ENCODE peak calls at places on chromosomes 7 and 10, in six cellular contexts. One of them, this sample, is unnamed.

GRCh38 chr10:124936813-124937212 is 5.1 kb upstream of the ZRANB1 start:
- DNase-seq in lower leg skin: no peak
- DNase-seq in body of pancreas: no peak
- DNase-seq in kidney: no peak
- DNase-seq in choroid plexus epithelial cell: no peak
- DNase-seq in astrocyte of the spinal cord: no peak
- DNase-seq in this sample: no peak

GRCh38 chr10:24086737-24087136 is 122.2 kb upstream of the KIAA1217 start:
- DNase-seq in lower leg skin: no peak
- DNase-seq in body of pancreas: no peak
- DNase-seq in kidney: no peak
- DNase-seq in choroid plexus epithelial cell: no peak
- DNase-seq in astrocyte of the spinal cord: no peak
- DNase-seq in this sample: no peak

GRCh38 chr10:81570878-81571794 is 303.9 kb upstream of the NRG3 start:
- DNase-seq in lower leg skin: no peak
- DNase-seq in body of pancreas: no peak
- DNase-seq in kidney: peak
- DNase-seq in choroid plexus epithelial cell: no peak
- DNase-seq in astrocyte of the spinal cord: no peak
- DNase-seq in this sample: peak

GRCh38 chr7:134920026-134920758 is 66.1 kb upstream of the AGBL3 start:
- DNase-seq in lower leg skin: no peak
- DNase-seq in body of pancreas: no peak
- DNase-seq in kidney: no peak
- DNase-seq in choroid plexus epithelial cell: peak
- DNase-seq in astrocyte of the spinal cord: peak
- DNase-seq in this sample: no peak

GRCh38 chr7:111933614-111934013 is 272.6 kb downstream of the DOCK4 start:
- DNase-seq in lower leg skin: no peak
- DNase-seq in body of pancreas: no peak
- DNase-seq in kidney: no peak
- DNase-seq in choroid plexus epithelial cell: no peak
- DNase-seq in astrocyte of the spinal cord: peak
- DNase-seq in this sample: no peak

GRCh38 chr7:157089100-157089510 is 49.6 kb upstream of the UBE3C start:
- DNase-seq in lower leg skin: no peak
- DNase-seq in body of pancreas: no peak
- DNase-seq in kidney: no peak
- DNase-seq in choroid plexus epithelial cell: no peak
- DNase-seq in astrocyte of the spinal cord: no peak
- DNase-seq in this sample: no peak

GRCh38 chr7:117854186-117854585 is 19.1 kb downstream of the CTTNBP2 start:
- DNase-seq in lower leg skin: no peak
- DNase-seq in body of pancreas: no peak
- DNase-seq in kidney: no peak
- DNase-seq in choroid plexus epithelial cell: no peak
- DNase-seq in astrocyte of the spinal cord: no peak
- DNase-seq in this sample: no peak

GRCh38 chr10:128035557-128035973 is 90.7 kb downstream of the MKI67 start:
- DNase-seq in lower leg skin: peak
- DNase-seq in body of pancreas: peak
- DNase-seq in kidney: no peak
- DNase-seq in choroid plexus epithelial cell: peak
- DNase-seq in astrocyte of the spinal cord: no peak
- DNase-seq in this sample: peak

GRCh38 chr7:88153378-88153777 is 66.5 kb downstream of the SRI start:
- DNase-seq in lower leg skin: no peak
- DNase-seq in body of pancreas: no peak
- DNase-seq in kidney: no peak
- DNase-seq in choroid plexus epithelial cell: no peak
- DNase-seq in astrocyte of the spinal cord: no peak
- DNase-seq in this sample: no peak

GRCh38 chr7:32164341-32164996 is 94.3 kb upstream of the PDE1C start:
- DNase-seq in lower leg skin: no peak
- DNase-seq in body of pancreas: peak
- DNase-seq in kidney: no peak
- DNase-seq in choroid plexus epithelial cell: peak
- DNase-seq in astrocyte of the spinal cord: peak
- DNase-seq in this sample: no peak

GRCh38 chr7:111535142-111535541 is 27.1 kb downstream of the IMMP2L start:
- DNase-seq in lower leg skin: no peak
- DNase-seq in body of pancreas: no peak
- DNase-seq in kidney: no peak
- DNase-seq in choroid plexus epithelial cell: no peak
- DNase-seq in astrocyte of the spinal cord: no peak
- DNase-seq in this sample: no peak

GRCh38 chr10:79443338-79444242 is 1.8 kb downstream of the ZCCHC24 start:
- DNase-seq in lower leg skin: no peak
- DNase-seq in body of pancreas: no peak
- DNase-seq in kidney: no peak
- DNase-seq in choroid plexus epithelial cell: peak
- DNase-seq in astrocyte of the spinal cord: no peak
- DNase-seq in this sample: no peak

GRCh38 chr10:1007583-1007982 is 18.1 kb downstream of the IDI2 start:
- DNase-seq in lower leg skin: no peak
- DNase-seq in body of pancreas: no peak
- DNase-seq in kidney: no peak
- DNase-seq in choroid plexus epithelial cell: no peak
- DNase-seq in astrocyte of the spinal cord: no peak
- DNase-seq in this sample: peak

GRCh38 chr10:33066558-33067236 is 108.7 kb upstream of the ITGB1 start:
- DNase-seq in lower leg skin: no peak
- DNase-seq in body of pancreas: peak
- DNase-seq in kidney: no peak
- DNase-seq in choroid plexus epithelial cell: peak
- DNase-seq in astrocyte of the spinal cord: no peak
- DNase-seq in this sample: no peak

GRCh38 chr7:123355576-123356195 is 155.9 kb upstream of the SLC13A1 start:
- DNase-seq in lower leg skin: no peak
- DNase-seq in body of pancreas: no peak
- DNase-seq in kidney: no peak
- DNase-seq in choroid plexus epithelial cell: peak
- DNase-seq in astrocyte of the spinal cord: peak
- DNase-seq in this sample: no peak

GRCh38 chr10:63627376-63627775 is 106.2 kb downstream of the REEP3 start:
- DNase-seq in lower leg skin: no peak
- DNase-seq in body of pancreas: no peak
- DNase-seq in kidney: no peak
- DNase-seq in choroid plexus epithelial cell: no peak
- DNase-seq in astrocyte of the spinal cord: no peak
- DNase-seq in this sample: no peak

GRCh38 chr7:108004220-108005142 is 1.5 kb upstream of the LAMB1 start:
- DNase-seq in lower leg skin: no peak
- DNase-seq in body of pancreas: peak
- DNase-seq in kidney: peak
- DNase-seq in choroid plexus epithelial cell: peak
- DNase-seq in astrocyte of the spinal cord: peak
- DNase-seq in this sample: peak

GRCh38 chr7:150514748-150515222 is at the start of gene GIMAP7:
- DNase-seq in lower leg skin: no peak
- DNase-seq in body of pancreas: peak
- DNase-seq in kidney: no peak
- DNase-seq in choroid plexus epithelial cell: no peak
- DNase-seq in astrocyte of the spinal cord: no peak
- DNase-seq in this sample: peak

GRCh38 chr10:71748671-71749191 is 24.6 kb downstream of the VSIR start:
- DNase-seq in lower leg skin: peak
- DNase-seq in body of pancreas: peak
- DNase-seq in kidney: peak
- DNase-seq in choroid plexus epithelial cell: no peak
- DNase-seq in astrocyte of the spinal cord: no peak
- DNase-seq in this sample: peak

GRCh38 chr10:80205478-80206276 is at the start of gene ANXA11:
- DNase-seq in lower leg skin: peak
- DNase-seq in body of pancreas: peak
- DNase-seq in kidney: peak
- DNase-seq in choroid plexus epithelial cell: peak
- DNase-seq in astrocyte of the spinal cord: peak
- DNase-seq in this sample: peak

GRCh38 chr7:79377097-79377496 is 76.4 kb downstream of the MAGI2 start:
- DNase-seq in lower leg skin: no peak
- DNase-seq in body of pancreas: no peak
- DNase-seq in kidney: no peak
- DNase-seq in choroid plexus epithelial cell: peak
- DNase-seq in astrocyte of the spinal cord: peak
- DNase-seq in this sample: no peak

GRCh38 chr7:135240446-135240845 is 6.8 kb downstream of the STRA8 start:
- DNase-seq in lower leg skin: no peak
- DNase-seq in body of pancreas: no peak
- DNase-seq in kidney: no peak
- DNase-seq in choroid plexus epithelial cell: no peak
- DNase-seq in astrocyte of the spinal cord: no peak
- DNase-seq in this sample: no peak

GRCh38 chr7:155807805-155808550 is 4.3 kb downstream of the SHH start:
- DNase-seq in lower leg skin: no peak
- DNase-seq in body of pancreas: no peak
- DNase-seq in kidney: peak
- DNase-seq in choroid plexus epithelial cell: no peak
- DNase-seq in astrocyte of the spinal cord: no peak
- DNase-seq in this sample: peak

GRCh38 chr10:124742418-124743187 is 1.6 kb downstream of the FAM53B start:
- DNase-seq in lower leg skin: no peak
- DNase-seq in body of pancreas: no peak
- DNase-seq in kidney: no peak
- DNase-seq in choroid plexus epithelial cell: peak
- DNase-seq in astrocyte of the spinal cord: no peak
- DNase-seq in this sample: peak

GRCh38 chr10:102678842-102679289 is 34.6 kb downstream of the TRIM8 start:
- DNase-seq in lower leg skin: no peak
- DNase-seq in body of pancreas: peak
- DNase-seq in kidney: peak
- DNase-seq in choroid plexus epithelial cell: peak
- DNase-seq in astrocyte of the spinal cord: peak
- DNase-seq in this sample: peak

GRCh38 chr7:138814806-138815332 is 16.9 kb upstream of the ATP6V0A4 start:
- DNase-seq in lower leg skin: no peak
- DNase-seq in body of pancreas: no peak
- DNase-seq in kidney: no peak
- DNase-seq in choroid plexus epithelial cell: peak
- DNase-seq in astrocyte of the spinal cord: no peak
- DNase-seq in this sample: no peak

GRCh38 chr7:55140221-55140980 is 121.6 kb downstream of the EGFR start:
- DNase-seq in lower leg skin: no peak
- DNase-seq in body of pancreas: no peak
- DNase-seq in kidney: no peak
- DNase-seq in choroid plexus epithelial cell: peak
- DNase-seq in astrocyte of the spinal cord: peak
- DNase-seq in this sample: no peak

GRCh38 chr7:38368191-38368605 is 94.8 kb upstream of the TARP start:
- DNase-seq in lower leg skin: no peak
- DNase-seq in body of pancreas: peak
- DNase-seq in kidney: peak
- DNase-seq in choroid plexus epithelial cell: peak
- DNase-seq in astrocyte of the spinal cord: peak
- DNase-seq in this sample: peak

GRCh38 chr7:127253289-127254162 is 785 bp upstream of the GRM8 start:
- DNase-seq in lower leg skin: peak
- DNase-seq in body of pancreas: peak
- DNase-seq in kidney: peak
- DNase-seq in choroid plexus epithelial cell: peak
- DNase-seq in astrocyte of the spinal cord: peak
- DNase-seq in this sample: peak

GRCh38 chr10:100715445-100716385 is 29.7 kb upstream of the PAX2 start:
- DNase-seq in lower leg skin: no peak
- DNase-seq in body of pancreas: no peak
- DNase-seq in kidney: peak
- DNase-seq in choroid plexus epithelial cell: no peak
- DNase-seq in astrocyte of the spinal cord: no peak
- DNase-seq in this sample: no peak
- H3K4me3 ChIP-seq in lower leg skin: no peak
- H3K4me3 ChIP-seq in body of pancreas: no peak
- H3K4me3 ChIP-seq in kidney: no peak
- H3K4me3 ChIP-seq in choroid plexus epithelial cell: no peak
- H3K4me3 ChIP-seq in astrocyte of the spinal cord: no peak
- H3K4me3 ChIP-seq in this sample: no peak

GRCh38 chr10:75401569-75402485 is at the start of gene ZNF503:
- DNase-seq in lower leg skin: peak
- DNase-seq in body of pancreas: peak
- DNase-seq in kidney: peak
- DNase-seq in choroid plexus epithelial cell: peak
- DNase-seq in astrocyte of the spinal cord: peak
- DNase-seq in this sample: peak
- TF ChIP-seq CTCF in lower leg skin: no peak
- TF ChIP-seq CTCF in body of pancreas: peak
- TF ChIP-seq CTCF in kidney: peak
- TF ChIP-seq CTCF in choroid plexus epithelial cell: peak
- TF ChIP-seq CTCF in astrocyte of the spinal cord: peak
- TF ChIP-seq CTCF in this sample: no peak

GRCh38 chr7:81036041-81036440 is 117.2 kb upstream of the SEMA3C start:
- DNase-seq in lower leg skin: no peak
- DNase-seq in body of pancreas: no peak
- DNase-seq in kidney: no peak
- DNase-seq in choroid plexus epithelial cell: peak
- DNase-seq in astrocyte of the spinal cord: peak
- DNase-seq in this sample: no peak

GRCh38 chr7:81029523-81029922 is 110.7 kb upstream of the SEMA3C start:
- DNase-seq in lower leg skin: no peak
- DNase-seq in body of pancreas: no peak
- DNase-seq in kidney: no peak
- DNase-seq in choroid plexus epithelial cell: no peak
- DNase-seq in astrocyte of the spinal cord: no peak
- DNase-seq in this sample: no peak

GRCh38 chr7:81030472-81030871 is 111.6 kb upstream of the SEMA3C start:
- DNase-seq in lower leg skin: no peak
- DNase-seq in body of pancreas: no peak
- DNase-seq in kidney: no peak
- DNase-seq in choroid plexus epithelial cell: no peak
- DNase-seq in astrocyte of the spinal cord: no peak
- DNase-seq in this sample: no peak

GRCh38 chr7:81031996-81032395 is 113.1 kb upstream of the SEMA3C start:
- DNase-seq in lower leg skin: no peak
- DNase-seq in body of pancreas: no peak
- DNase-seq in kidney: no peak
- DNase-seq in choroid plexus epithelial cell: no peak
- DNase-seq in astrocyte of the spinal cord: no peak
- DNase-seq in this sample: no peak

DNA sequence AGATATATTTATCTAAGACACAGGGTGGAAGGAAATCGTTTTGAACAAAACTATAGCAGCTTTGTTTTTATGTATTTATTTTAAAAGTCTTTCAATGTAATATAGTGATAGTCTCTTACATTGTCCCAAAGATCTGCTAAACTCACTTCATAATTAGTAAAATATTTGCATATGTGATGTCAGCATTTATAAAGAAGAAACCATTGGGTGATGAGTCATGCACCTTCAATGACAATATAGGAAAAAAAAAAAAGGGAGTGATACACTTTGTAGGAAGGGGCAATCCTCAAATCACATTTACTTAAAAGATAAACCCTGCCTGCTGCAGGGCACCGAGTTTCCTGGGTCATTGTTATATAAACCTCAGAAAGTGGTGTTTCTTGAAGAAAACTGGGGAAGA is 112.4 kb upstream of the SEMA3C start:
- DNase-seq in lower leg skin: no peak
- DNase-seq in body of pancreas: no peak
- DNase-seq in kidney: no peak
- DNase-seq in choroid plexus epithelial cell: no peak
- DNase-seq in astrocyte of the spinal cord: no peak
- DNase-seq in this sample: no peak
- H3K4me3 ChIP-seq in lower leg skin: no peak
- H3K4me3 ChIP-seq in body of pancreas: no peak
- H3K4me3 ChIP-seq in kidney: no peak
- H3K4me3 ChIP-seq in choroid plexus epithelial cell: no peak
- H3K4me3 ChIP-seq in astrocyte of the spinal cord: no peak
- H3K4me3 ChIP-seq in this sample: no peak

GRCh38 chr10:116827214-116827671 is 22.1 kb upstream of the ENO4 start:
- DNase-seq in lower leg skin: no peak
- DNase-seq in body of pancreas: no peak
- DNase-seq in kidney: no peak
- DNase-seq in choroid plexus epithelial cell: no peak
- DNase-seq in astrocyte of the spinal cord: no peak
- DNase-seq in this sample: no peak
- TF ChIP-seq CTCF in lower leg skin: no peak
- TF ChIP-seq CTCF in body of pancreas: no peak
- TF ChIP-seq CTCF in kidney: no peak
- TF ChIP-seq CTCF in choroid plexus epithelial cell: peak
- TF ChIP-seq CTCF in astrocyte of the spinal cord: no peak
- TF ChIP-seq CTCF in this sample: no peak

This sample was measured in mucosa of descending colon.